ENCODE peak calls at places on chromosomes 12 and 14, in ten cellular contexts. B, P, D, Q, C, M, W, I, F and U are unnamed samples.

GRCh38 chr12:130452546-130452945 is 114.9 kb downstream of the PIWIL1 start:
- DNase-seq in B (no peak), P (no peak), D (no peak), Q (no peak), C (no peak), M (no peak), W (no peak), I (no peak), F (no peak), U (no peak)

GRCh38 chr12:104718581-104718980 is 239.5 kb downstream of the SLC41A2 start:
- DNase-seq in B (no peak), P (no peak), D (no peak), Q (peak), C (no peak), M (no peak), W (no peak), I (no peak), F (no peak), U (no peak)

GRCh38 chr14:32081901-32082300 is 4.8 kb downstream of the ARHGAP5 start:
- DNase-seq in B (no peak), P (no peak), D (no peak), Q (no peak), C (no peak), M (no peak), W (no peak), I (no peak), F (no peak), U (no peak)

GRCh38 chr12:5036031-5036430 is 7.6 kb upstream of the KCNA5 start:
- DNase-seq in B (no peak), P (no peak), D (no peak), Q (no peak), C (no peak), M (no peak), W (no peak), I (no peak), F (no peak), U (no peak)

GRCh38 chr12:2958432-2959193 is 584 bp upstream of the TEAD4 start:
- DNase-seq in B (no peak), P (peak), D (no peak), Q (peak), C (peak), M (peak), W (peak), I (peak), F (peak), U (peak)

GRCh38 chr12:30067156-30067555 is 283.4 kb upstream of the TMTC1 start:
- DNase-seq in B (no peak), P (no peak), D (no peak), Q (no peak), C (no peak), M (no peak), W (no peak), I (no peak), F (no peak), U (no peak)

GRCh38 chr12:9634177-9634803 is 26.6 kb upstream of the KLRB1 start:
- DNase-seq in B (no peak), P (no peak), D (peak), Q (peak), C (no peak), M (peak), W (no peak), I (no peak), F (no peak), U (peak)

GRCh38 chr14:31362746-31363145 is 57.6 kb downstream of the HEATR5A start:
- DNase-seq in B (no peak), P (no peak), D (no peak), Q (no peak), C (no peak), M (no peak), W (no peak), I (no peak), F (no peak), U (no peak)

GRCh38 chr12:64675795-64676194 is 65.5 kb downstream of the RASSF3 start:
- DNase-seq in B (no peak), P (no peak), D (no peak), Q (peak), C (no peak), M (peak), W (no peak), I (no peak), F (peak), U (no peak)

GRCh38 chr12:68880660-68881325 is 52.2 kb downstream of the CPM start:
- DNase-seq in B (no peak), P (no peak), D (no peak), Q (no peak), C (no peak), M (no peak), W (no peak), I (no peak), F (no peak), U (no peak)

GRCh38 chr14:104655128-104655848 is 34.1 kb upstream of the INF2 start:
- DNase-seq in B (no peak), P (no peak), D (no peak), Q (no peak), C (no peak), M (no peak), W (no peak), I (peak), F (no peak), U (no peak)

GRCh38 chr12:100672075-100672592 is 98.7 kb downstream of the GAS2L3 start:
- DNase-seq in B (no peak), P (no peak), D (no peak), Q (no peak), C (no peak), M (peak), W (no peak), I (no peak), F (no peak), U (no peak)

GRCh38 chr12:100391856-100392255 is 35.0 kb downstream of the SLC17A8 start:
- DNase-seq in B (no peak), P (peak), D (peak), Q (no peak), C (no peak), M (peak), W (no peak), I (no peak), F (no peak), U (no peak)

GRCh38 chr12:78571953-78572352 is 292.6 kb upstream of the SYT1 start:
- DNase-seq in B (no peak), P (no peak), D (no peak), Q (no peak), C (no peak), M (no peak), W (no peak), I (no peak), F (no peak), U (no peak)

GRCh38 chr14:65302571-65303184 is 109.9 kb upstream of the FUT8 start:
- DNase-seq in B (no peak), P (no peak), D (no peak), Q (no peak), C (no peak), M (peak), W (no peak), I (peak), F (no peak), U (no peak)

GRCh38 chr12:3544296-3544965 is 53.4 kb downstream of the PRMT8 start:
- DNase-seq in B (no peak), P (no peak), D (no peak), Q (no peak), C (no peak), M (no peak), W (no peak), I (no peak), F (no peak), U (no peak)

GRCh38 chr12:124613151-124613585 is 45.8 kb upstream of the NCOR2 start:
- DNase-seq in B (no peak), P (no peak), D (no peak), Q (no peak), C (no peak), M (peak), W (no peak), I (no peak), F (no peak), U (no peak)

GRCh38 chr14:35326364-35326763 is 34.2 kb downstream of the PSMA6 start:
- DNase-seq in B (no peak), P (no peak), D (no peak), Q (no peak), C (no peak), M (no peak), W (no peak), I (no peak), F (no peak), U (no peak)

GRCh38 chr12:117502233-117502632 is 140.8 kb upstream of the NOS1 start:
- DNase-seq in B (no peak), P (no peak), D (no peak), Q (no peak), C (no peak), M (no peak), W (no peak), I (no peak), F (no peak), U (no peak)

GRCh38 chr14:74922752-74923401 is at the start of gene RPS6KL1:
- DNase-seq in B (peak), P (peak), D (peak), Q (peak), C (peak), M (peak), W (peak), I (peak), F (peak), U (peak)

DNA sequence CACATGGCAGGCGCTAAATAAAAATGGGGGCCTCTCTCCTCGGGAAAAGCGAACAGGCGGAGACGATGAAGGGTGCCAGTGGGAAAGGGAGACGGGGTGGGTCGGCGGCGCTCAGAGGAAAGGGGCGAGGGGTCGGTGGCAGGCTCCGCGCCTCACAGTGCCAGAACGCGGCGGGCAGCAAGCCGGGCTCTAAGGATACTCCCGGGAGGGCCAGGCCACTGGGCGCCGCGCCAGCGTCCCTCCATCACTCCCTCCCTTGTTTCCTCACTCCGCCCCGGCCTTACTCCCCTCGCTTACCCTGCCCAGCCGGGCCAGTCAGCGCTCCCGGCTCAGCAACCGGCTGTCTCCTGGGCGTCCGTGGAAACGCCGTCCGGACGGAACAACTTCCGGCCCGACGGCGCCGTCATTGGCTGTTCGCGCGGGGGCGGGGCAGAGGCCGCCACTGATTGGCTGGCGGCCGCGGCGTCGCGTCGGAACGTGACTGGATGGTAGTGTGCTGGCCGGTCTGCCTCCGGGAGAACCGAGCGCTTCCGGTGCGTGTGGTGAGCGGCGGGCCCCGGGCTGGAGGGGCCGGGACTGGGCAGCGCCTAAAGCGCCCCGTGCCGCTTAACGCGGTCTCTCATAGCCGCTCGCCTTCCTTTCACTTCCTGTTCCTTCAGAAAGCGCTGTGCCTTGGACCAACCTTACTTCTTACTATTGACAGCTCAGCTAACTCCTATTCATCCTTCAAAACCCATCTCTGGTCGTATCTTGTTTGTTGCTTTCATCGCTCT is 53.0 kb downstream of the SLC25A47 start:
- DNase-seq in B (peak), P (peak), D (peak), Q (peak), C (peak), M (peak), W (peak), I (peak), F (peak), U (peak)
- TF ChIP-seq POLR2A in B (peak), P (peak), D (peak), Q (no peak), C (peak), M (peak), W (peak), I (peak), F (peak), U (peak)

GRCh38 chr12:56644654-56645053 is 1.1 kb downstream of the ATP5F1B start:
- DNase-seq in B (no peak), P (no peak), D (no peak), Q (no peak), C (no peak), M (no peak), W (no peak), I (no peak), F (no peak), U (no peak)
- H3K27ac ChIP-seq in B (peak), P (no peak), D (peak), Q (peak), C (peak), M (peak), W (peak), I (peak), F (peak), U (peak)

GRCh38 chr14:103125098-103126070 is 2.1 kb downstream of the TNFAIP2 start:
- DNase-seq in B (no peak), P (no peak), D (no peak), Q (peak), C (no peak), M (no peak), W (peak), I (no peak), F (peak), U (peak)
- H3K4me3 ChIP-seq in B (peak), P (no peak), D (no peak), Q (peak), C (no peak), M (no peak), W (no peak), I (no peak), F (peak), U (no peak)

DNA sequence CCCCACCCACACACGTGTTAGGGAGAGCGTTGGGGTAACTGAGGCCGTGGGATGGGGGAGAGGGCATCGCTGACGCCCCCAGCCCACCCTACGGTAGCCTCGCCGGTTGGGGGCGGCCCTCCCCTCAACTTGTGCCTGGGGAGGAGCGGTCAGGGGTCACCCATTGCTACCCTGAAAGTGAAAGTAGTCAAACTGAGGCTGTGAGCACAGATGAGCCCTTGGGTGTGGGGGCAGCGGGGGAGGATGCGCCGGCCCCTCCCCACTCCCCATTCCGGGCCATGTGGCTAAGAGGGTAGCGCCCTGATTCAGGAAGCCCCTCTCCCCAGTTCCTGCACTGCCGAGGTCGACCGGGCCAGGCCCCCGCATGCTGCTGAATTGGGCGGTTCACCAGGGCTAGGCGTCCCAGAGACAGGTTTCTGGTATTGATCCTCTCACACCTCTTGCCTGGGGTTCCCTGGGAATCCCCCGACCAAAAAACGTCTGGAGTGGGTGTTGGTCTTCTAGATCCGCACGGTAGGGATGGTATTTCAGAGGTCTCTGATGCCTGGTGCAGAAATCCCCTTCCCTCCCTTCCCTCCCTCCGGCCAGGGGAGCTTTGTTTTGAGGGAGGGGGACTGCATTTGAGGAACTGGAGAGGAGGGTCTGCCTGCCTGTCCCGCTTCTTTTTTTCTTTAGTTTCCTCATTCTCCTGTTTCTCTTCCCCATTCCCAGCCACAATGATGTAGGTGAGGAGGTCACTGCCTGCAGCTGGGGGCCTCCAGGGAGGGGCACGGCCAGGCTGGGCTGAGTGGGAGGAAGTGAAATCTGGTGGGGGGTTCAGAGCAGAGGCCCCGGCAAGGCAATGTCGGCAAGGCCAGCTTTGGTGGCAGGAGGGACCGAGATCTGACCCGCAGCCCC is 999 bp downstream of the SH2B3 start:
- DNase-seq in B (no peak), P (no peak), D (no peak), Q (peak), C (no peak), M (no peak), W (peak), I (no peak), F (peak), U (no peak)
- TF ChIP-seq POLR2A in B (no peak), P (no peak), D (no peak), Q (no peak), C (no peak), M (no peak), W (no peak), I (no peak), F (no peak), U (no peak)

DNA sequence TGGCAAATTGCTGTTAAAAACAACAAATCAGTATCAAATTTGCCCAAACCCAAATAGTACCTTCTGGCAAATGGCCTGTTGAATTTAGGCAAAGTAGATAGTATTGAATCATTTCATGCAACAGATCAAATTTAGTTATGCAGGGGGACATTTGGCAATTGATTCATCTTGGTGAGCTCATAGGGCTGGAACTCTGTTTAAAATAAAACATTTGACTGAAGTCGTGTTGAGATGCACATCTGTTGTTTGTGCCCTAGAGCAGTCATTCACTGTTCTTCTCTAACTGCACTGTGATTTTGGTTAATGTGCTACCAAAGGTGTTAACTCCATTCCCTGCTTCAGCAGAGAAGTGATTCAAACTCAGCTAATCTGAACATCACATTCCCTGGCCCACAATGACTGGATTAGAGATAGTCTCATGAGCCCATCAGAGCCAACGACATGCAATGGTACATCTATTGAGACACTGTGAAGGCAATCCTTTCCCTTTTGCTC is 44.0 kb upstream of the CSRP2 start:
- DNase-seq in B (no peak), P (no peak), D (no peak), Q (no peak), C (no peak), M (no peak), W (no peak), I (no peak), F (no peak), U (no peak)
- H3K27ac ChIP-seq in B (peak), P (no peak), D (no peak), Q (no peak), C (peak), M (no peak), W (no peak), I (no peak), F (no peak), U (peak)

DNA sequence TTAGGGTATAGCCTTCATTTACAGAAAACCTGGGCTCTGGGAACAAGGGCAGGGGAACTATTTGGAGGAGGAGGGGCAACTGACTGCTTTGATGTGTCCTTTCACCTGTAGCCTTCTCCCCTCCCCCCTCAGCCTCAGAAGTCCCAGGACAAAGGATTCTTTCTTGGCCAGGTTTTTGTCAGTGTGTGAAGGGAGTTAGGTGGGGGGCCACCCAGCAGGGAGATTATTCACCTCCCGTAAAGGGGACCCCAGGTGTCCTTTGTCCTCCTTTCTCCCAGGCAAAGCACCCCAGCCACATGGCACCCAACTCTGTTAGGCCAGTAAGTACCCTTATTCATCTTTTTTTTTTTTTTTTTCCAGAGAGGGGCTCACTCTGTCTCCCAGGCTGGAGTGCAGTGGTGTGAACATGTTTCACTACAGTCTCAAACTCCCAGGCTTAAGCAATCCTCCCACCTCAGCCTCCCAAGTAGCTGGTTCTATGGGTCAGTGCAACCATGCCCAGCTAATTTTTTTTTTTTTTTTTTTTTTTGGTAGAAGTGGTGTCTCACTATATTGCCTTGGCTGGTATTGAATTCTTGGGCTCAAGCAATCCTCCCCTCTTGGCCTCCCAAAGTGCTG is 722 bp upstream of the NFE2 start:
- DNase-seq in B (no peak), P (no peak), D (no peak), Q (no peak), C (no peak), M (no peak), W (no peak), I (no peak), F (peak), U (no peak)
- H3K4me3 ChIP-seq in B (no peak), P (no peak), D (no peak), Q (no peak), C (no peak), M (no peak), W (no peak), I (no peak), F (no peak), U (no peak)

GRCh38 chr14:50769893-50770500 is 61.0 kb downstream of the NIN start:
- DNase-seq in B (no peak), P (no peak), D (no peak), Q (no peak), C (no peak), M (no peak), W (no peak), I (no peak), F (no peak), U (no peak)
- TF ChIP-seq POLR2A in B (no peak), P (no peak), D (no peak), Q (no peak), C (no peak), M (no peak), W (no peak), I (no peak), F (no peak), U (no peak)